ENCODE peak calls at places on chromosomes 6 and 20, in five cellular contexts. W, J, N, D and X are unnamed samples.

GRCh38 chr6:97958143-97958542 is 675.1 kb upstream of the MMS22L start:
- DNase-seq in W (no peak), J (no peak), N (no peak), D (peak), X (no peak)

GRCh38 chr6:21321076-21321475 is 272.5 kb upstream of the SOX4 start:
- DNase-seq in W (no peak), J (no peak), N (no peak), D (no peak), X (no peak)

GRCh38 chr6:136809461-136809860 is 12.9 kb upstream of the PEX7 start:
- DNase-seq in W (no peak), J (no peak), N (no peak), D (no peak), X (no peak)

GRCh38 chr20:10761232-10761631 is 87.4 kb upstream of the JAG1 start:
- DNase-seq in W (peak), J (no peak), N (no peak), D (no peak), X (no peak)

GRCh38 chr20:58584881-58585752 is 66.0 kb upstream of the STX16 start:
- DNase-seq in W (peak), J (no peak), N (no peak), D (no peak), X (no peak)

GRCh38 chr6:18101873-18102272 is 20.6 kb downstream of the NHLRC1 start:
- DNase-seq in W (no peak), J (no peak), N (no peak), D (no peak), X (no peak)

GRCh38 chr6:149991838-149992237 is 28.1 kb downstream of the ULBP1 start:
- DNase-seq in W (no peak), J (no peak), N (no peak), D (no peak), X (no peak)

GRCh38 chr6:86153529-86153928 is 510.8 kb upstream of the SYNCRIP start:
- DNase-seq in W (no peak), J (no peak), N (no peak), D (no peak), X (no peak)

GRCh38 chr6:122733259-122733658 is 46.3 kb upstream of the FABP7 start:
- DNase-seq in W (no peak), J (no peak), N (no peak), D (no peak), X (no peak)

GRCh38 chr6:23659125-23659524 is 466.9 kb upstream of the NRSN1 start:
- DNase-seq in W (no peak), J (no peak), N (no peak), D (no peak), X (no peak)

GRCh38 chr6:38177885-38178583 is 358.5 kb downstream of the ZFAND3 start:
- DNase-seq in W (no peak), J (no peak), N (no peak), D (no peak), X (no peak)

GRCh38 chr20:54438166-54438565 is 37.2 kb upstream of the DOK5 start:
- DNase-seq in W (no peak), J (no peak), N (no peak), D (no peak), X (no peak)

GRCh38 chr6:155250701-155251381 is 13.0 kb upstream of the CLDN20 start:
- DNase-seq in W (no peak), J (no peak), N (no peak), D (no peak), X (no peak)

GRCh38 chr6:119535332-119535731 is 185.8 kb upstream of the MAN1A1 start:
- DNase-seq in W (no peak), J (no peak), N (no peak), D (no peak), X (no peak)

GRCh38 chr6:118260833-118261232 is 287.3 kb upstream of the PLN start:
- DNase-seq in W (no peak), J (no peak), N (no peak), D (no peak), X (no peak)

GRCh38 chr6:116060572-116061283 is at the start of gene FRK:
- DNase-seq in W (peak), J (peak), N (no peak), D (no peak), X (no peak)

GRCh38 chr6:56686429-56686828 is 43.7 kb upstream of the DST start:
- DNase-seq in W (no peak), J (no peak), N (no peak), D (no peak), X (no peak)

GRCh38 chr6:106553440-106553839 is 75.9 kb downstream of the RTN4IP1 start:
- DNase-seq in W (no peak), J (no peak), N (no peak), D (no peak), X (no peak)

GRCh38 chr6:167840160-167840525 is 13.4 kb downstream of the AFDN start:
- DNase-seq in W (peak), J (no peak), N (no peak), D (no peak), X (no peak)

GRCh38 chr6:27517928-27518787 is 45.3 kb upstream of the ZNF184 start:
- DNase-seq in W (no peak), J (no peak), N (peak), D (no peak), X (no peak)

GRCh38 chr6:78993955-78994354 is 84.1 kb downstream of the PHIP start:
- DNase-seq in W (no peak), J (no peak), N (no peak), D (no peak), X (no peak)

GRCh38 chr6:117469356-117469755 is 13.1 kb upstream of the DCBLD1 start:
- DNase-seq in W (no peak), J (no peak), N (no peak), D (no peak), X (no peak)

GRCh38 chr6:110180228-110181008 is at the start of gene CDC40:
- DNase-seq in W (peak), J (peak), N (peak), D (peak), X (peak)

GRCh38 chr20:6731951-6732580 is 35.4 kb upstream of the BMP2 start:
- DNase-seq in W (peak), J (no peak), N (no peak), D (peak), X (no peak)

GRCh38 chr20:14657231-14657630 is 319.8 kb upstream of the FLRT3 start:
- DNase-seq in W (no peak), J (no peak), N (no peak), D (no peak), X (no peak)

GRCh38 chr6:103273048-103273447 is 1586.7 kb downstream of the HACE1 start:
- DNase-seq in W (no peak), J (no peak), N (peak), D (no peak), X (no peak)

GRCh38 chr20:16945619-16946018 is 197.5 kb downstream of the OTOR start:
- DNase-seq in W (no peak), J (no peak), N (no peak), D (no peak), X (no peak)

GRCh38 chr6:89081129-89081422 is 525 bp downstream of the PNRC1 start:
- DNase-seq in W (no peak), J (no peak), N (no peak), D (no peak), X (no peak)
- TF ChIP-seq CTCF in W (no peak), J (no peak), N (no peak), D (no peak), X (no peak)

DNA sequence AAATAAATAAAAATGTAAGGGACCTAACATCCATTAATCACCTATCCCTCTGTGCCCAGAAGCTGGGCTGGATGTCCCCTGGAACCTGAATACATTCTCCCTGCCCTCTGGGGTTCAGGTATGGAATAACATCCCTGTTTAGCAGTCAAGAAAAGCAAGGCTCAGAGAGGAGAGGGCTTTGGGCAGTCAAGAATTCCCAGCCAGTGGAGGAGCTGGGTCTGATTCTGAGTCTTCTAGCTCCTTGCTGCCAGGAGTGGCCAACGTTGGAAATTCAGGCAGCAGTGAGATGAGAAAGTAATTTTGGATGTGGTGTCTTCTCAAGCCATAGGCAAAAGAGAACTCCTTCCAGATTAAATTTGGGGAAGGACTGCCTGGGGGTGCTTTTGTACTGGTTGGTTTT is 42.6 kb upstream of the ZNFX1 start:
- DNase-seq in W (no peak), J (no peak), N (peak), D (no peak), X (no peak)
- TF ChIP-seq CTCF in W (no peak), J (peak), N (peak), D (peak), X (peak)

GRCh38 chr6:12899080-12899815 is 182.7 kb downstream of the PHACTR1 start:
- DNase-seq in W (no peak), J (no peak), N (no peak), D (no peak), X (no peak)
- TF ChIP-seq CTCF in W (no peak), J (no peak), N (no peak), D (no peak), X (no peak)

GRCh38 chr20:20594171-20594530 is 118.3 kb downstream of the RALGAPA2 start:
- DNase-seq in W (no peak), J (no peak), N (no peak), D (no peak), X (no peak)
- TF ChIP-seq CTCF in W (peak), J (peak), N (no peak), D (peak), X (peak)

GRCh38 chr6:36539814-36540568 is 7.3 kb downstream of the STK38 start:
- DNase-seq in W (no peak), J (no peak), N (no peak), D (no peak), X (no peak)
- TF ChIP-seq CTCF in W (no peak), J (no peak), N (no peak), D (peak), X (no peak)

DNA sequence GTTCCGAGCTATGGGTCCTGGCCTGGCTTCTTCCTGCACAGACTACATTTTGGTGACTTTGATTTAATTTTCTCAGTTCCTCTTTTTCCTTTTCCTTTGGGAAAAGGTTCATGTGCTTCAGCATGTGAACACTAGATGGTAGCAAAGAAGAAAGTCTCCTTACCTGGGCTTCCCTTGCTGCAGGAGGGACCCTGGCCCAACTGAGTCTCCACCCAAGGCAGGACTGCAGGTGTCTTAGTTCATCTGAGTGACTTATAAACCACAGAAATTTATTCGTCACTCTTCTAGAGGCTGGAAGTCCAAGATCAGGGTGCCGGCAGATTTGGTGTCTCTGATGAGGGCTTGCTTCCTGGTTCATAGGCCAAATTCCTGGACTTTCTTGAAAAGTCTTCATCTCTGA is 163.2 kb downstream of the SYCP2 start:
- DNase-seq in W (no peak), J (no peak), N (no peak), D (no peak), X (no peak)
- TF ChIP-seq CTCF in W (no peak), J (no peak), N (no peak), D (peak), X (no peak)

DNA sequence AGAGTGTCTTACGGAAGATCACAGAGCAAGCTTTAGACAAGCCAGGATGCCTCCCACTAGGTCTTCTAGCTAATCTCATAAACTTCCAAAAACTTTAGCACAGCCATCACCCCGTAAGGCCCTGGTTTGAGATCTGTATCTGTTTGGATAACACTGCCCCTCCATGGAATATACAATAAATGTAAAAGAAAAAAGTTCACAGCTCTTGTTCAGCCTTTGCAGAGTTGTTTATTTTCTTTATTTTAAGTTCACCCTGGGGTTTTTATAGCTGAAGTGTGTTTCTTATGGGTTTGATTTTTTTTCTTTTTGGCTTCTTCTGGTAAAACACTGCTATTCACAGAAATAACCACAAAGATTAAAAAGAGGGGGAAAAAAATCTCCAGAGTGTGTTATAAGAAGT is 125.6 kb downstream of the EYA2 start:
- DNase-seq in W (no peak), J (no peak), N (no peak), D (no peak), X (no peak)
- TF ChIP-seq CTCF in W (no peak), J (no peak), N (no peak), D (no peak), X (no peak)

GRCh38 chr6:111441678-111442243 is 41.3 kb downstream of the REV3L start:
- DNase-seq in W (no peak), J (no peak), N (no peak), D (no peak), X (peak)
- TF ChIP-seq CTCF in W (no peak), J (no peak), N (no peak), D (no peak), X (no peak)